ENCODE peak calls at places on chromosome 1, in six cellular contexts. Z is endothelial cell of umbilical vein, A is fibroblast of lung, K is mammary epithelial cell, Q is DND-41, H is MM.1S. W is an unnamed sample.

GRCh38 chr1:234958066-234958701 is 170.5 kb downstream of the TOMM20 start:
- DNase-seq in Z (no peak), K (no peak), H (no peak), Q (no peak), A (no peak), W (no peak)

GRCh38 chr1:45002650-45003645 is 8.2 kb downstream of the HECTD3 start:
- DNase-seq in A (no peak), K (no peak), Z (no peak), H (no peak), Q (no peak), W (no peak)

GRCh38 chr1:8315573-8316475 is 2.1 kb upstream of the SLC45A1 start:
- DNase-seq in K (no peak), Z (no peak), Q (no peak), H (no peak), A (no peak), W (no peak)

GRCh38 chr1:147270721-147271120 is 28.2 kb downstream of the CHD1L start:
- DNase-seq in H (no peak), Q (no peak), Z (no peak), K (no peak), A (no peak), W (no peak)

GRCh38 chr1:233121947-233122559 is 171.6 kb downstream of the NTPCR start:
- DNase-seq in K (no peak), A (peak; percentile 62), Q (no peak), Z (peak; percentile 92), H (no peak), W (no peak)

GRCh38 chr1:9058465-9058864 is 11.0 kb downstream of the SLC2A5 start:
- DNase-seq in Q (no peak), H (no peak), K (no peak), A (no peak), Z (no peak), W (no peak)

GRCh38 chr1:115641762-115642167 is at the start of gene VANGL1:
- DNase-seq in Z (peak; percentile 53), Q (peak; percentile 75), A (peak; percentile 71), K (peak; percentile 64), H (peak; percentile 56), W (no peak)

GRCh38 chr1:87826639-87827345 is 498.1 kb downstream of the LMO4 start:
- DNase-seq in K (peak; percentile 8), H (peak; percentile 86), Q (no peak), Z (peak; percentile 32), A (peak; percentile 29), W (peak; percentile 86)

GRCh38 chr1:18289597-18289996 is 182.0 kb downstream of the IGSF21 start:
- DNase-seq in K (no peak), Q (no peak), Z (no peak), H (no peak), A (no peak), W (no peak)

GRCh38 chr1:226656601-226657277 is 82.3 kb downstream of the ITPKB start:
- DNase-seq in H (peak; percentile 81), Z (peak; percentile 59), Q (no peak), K (peak; percentile 90), A (peak; percentile 91), W (no peak)

GRCh38 chr1:110916669-110917306 is 43.8 kb downstream of the CD53 start:
- DNase-seq in A (peak; percentile 32), H (peak; percentile 65), Z (peak; percentile 3), Q (peak; percentile 65), K (peak; percentile 81), W (peak; percentile 3)

GRCh38 chr1:162406811-162407210 is 5.1 kb downstream of the SH2D1B start:
- DNase-seq in A (no peak), H (peak; percentile 78), K (no peak), Q (no peak), Z (no peak), W (no peak)

GRCh38 chr1:229108598-229109201 is 162.2 kb upstream of the RAB4A start:
- DNase-seq in A (no peak), Q (no peak), K (no peak), H (no peak), Z (no peak), W (no peak)

GRCh38 chr1:145889722-145890121 is 4.1 kb upstream of the ANKRD35 start:
- DNase-seq in A (no peak), Z (no peak), H (no peak), Q (no peak), K (no peak), W (no peak)

GRCh38 chr1:54989968-54990810 is 8.5 kb upstream of the BSND start:
- DNase-seq in Z (no peak), Q (no peak), A (peak; percentile 72), K (no peak), H (no peak), W (no peak)

GRCh38 chr1:152743371-152744145 is 14.3 kb upstream of the KPRP start:
- DNase-seq in Q (no peak), K (peak; percentile 88), Z (no peak), A (no peak), H (no peak), W (no peak)

GRCh38 chr1:96416690-96417444 is 304.7 kb upstream of the PTBP2 start:
- DNase-seq in Z (peak; percentile 12), A (no peak), Q (no peak), H (peak; percentile 18), K (peak; percentile 33), W (no peak)

GRCh38 chr1:100249155-100249536 is 488 bp downstream of the DBT start:
- DNase-seq in H (no peak), Q (no peak), K (no peak), Z (no peak), A (no peak), W (no peak)

GRCh38 chr1:183612407-183612806 is 22.1 kb upstream of the NCF2 start:
- DNase-seq in A (no peak), Z (no peak), H (no peak), Q (no peak), K (no peak), W (no peak)

GRCh38 chr1:72178266-72178665 is 104.1 kb downstream of the NEGR1 start:
- DNase-seq in H (no peak), Z (no peak), K (peak; percentile 32), Q (no peak), A (peak; percentile 52), W (no peak)

GRCh38 chr1:222919478-222919865 is 104.6 kb downstream of the DISP1 start:
- DNase-seq in Q (no peak), A (peak; percentile 71), Z (no peak), H (no peak), K (no peak), W (no peak)

GRCh38 chr1:32981003-32981909 is 16.6 kb upstream of the RNF19B start:
- DNase-seq in K (peak; percentile 99), Z (peak; percentile 96), Q (no peak), H (peak; percentile 90), A (peak; percentile 94), W (no peak)

GRCh38 chr1:96992871-96993270 is 271.3 kb downstream of the PTBP2 start:
- DNase-seq in K (no peak), Z (no peak), H (no peak), A (peak; percentile 75), Q (no peak), W (no peak)

GRCh38 chr1:153945795-153946621 is 510 bp downstream of the DENND4B start:
- DNase-seq in Q (peak; percentile 68), Z (peak; percentile 77), K (peak; percentile 74), A (peak; percentile 61), H (peak; percentile 94), W (no peak)

GRCh38 chr1:47675047-47675675 is 237.3 kb downstream of the FOXD2 start:
- DNase-seq in K (no peak), A (no peak), Z (no peak), Q (no peak), H (no peak), W (no peak)

DNA sequence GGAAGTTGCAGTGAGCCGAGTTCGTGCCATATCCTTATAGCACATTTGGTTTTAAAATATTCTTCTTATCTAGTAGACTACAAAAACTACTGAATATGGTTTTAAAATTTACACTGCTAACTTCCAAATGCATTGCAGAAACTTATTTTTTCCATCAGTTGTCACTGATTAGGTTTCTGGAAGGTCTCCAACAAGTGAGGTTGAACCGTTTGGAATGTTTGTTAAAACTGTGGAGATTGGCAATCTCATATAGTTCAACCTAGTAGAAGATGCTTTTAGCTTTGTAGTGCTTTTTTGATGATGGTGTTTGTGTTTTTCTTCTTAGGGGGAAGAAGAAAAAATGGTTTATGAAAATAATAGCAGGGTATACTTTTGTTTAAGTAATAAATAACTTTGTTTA is 12.9 kb downstream of the CENPF start:
- DNase-seq in A (peak; percentile 71), Z (peak; percentile 20), K (no peak), Q (no peak), H (no peak), W (no peak)
- H3K36me3 ChIP-seq in A (peaks cover 3% of the 10 kb centered on the region), Z (peaks cover 14% of the 10 kb centered on the region), K (peaks cover 21% of the 10 kb centered on the region), Q (peaks cover 77% of the 10 kb centered on the region), H (peaks cover 28% of the 10 kb centered on the region), W (peaks cover 77% of the 10 kb centered on the region)

GRCh38 chr1:221887758-221888157 is 145.9 kb upstream of the DUSP10 start:
- DNase-seq in K (no peak), Z (no peak), H (no peak), A (no peak), Q (no peak), W (no peak)
- H3K27ac ChIP-seq in K (peak overlapping the region; percentile 93), Z (no peak overlapping the region), H (no peak overlapping the region), A (no peak overlapping the region), Q (no peak overlapping the region), W (no peak overlapping the region)

GRCh38 chr1:109792056-109792831 is 28.5 kb upstream of the EPS8L3 start:
- DNase-seq in Z (peak; percentile 90), A (peak; percentile 94), H (no peak), K (peak; percentile 52), Q (no peak), W (no peak)

GRCh38 chr1:109793089-109793485 is 29.4 kb upstream of the EPS8L3 start:
- DNase-seq in A (no peak), Z (peak; percentile 15), K (no peak), H (no peak), Q (no peak), W (no peak)

GRCh38 chr1:109791495-109792040 is 27.8 kb upstream of the EPS8L3 start:
- DNase-seq in A (no peak), Q (no peak), H (no peak), K (no peak), Z (no peak), W (no peak)

GRCh38 chr1:109794319-109795132 is 30.8 kb upstream of the EPS8L3 start:
- DNase-seq in K (no peak), Z (no peak), H (no peak), Q (no peak), A (peak; percentile 34), W (no peak)

GRCh38 chr1:109793486-109794318 is 30.0 kb upstream of the EPS8L3 start:
- DNase-seq in Q (no peak), K (peak; percentile 88), Z (peak; percentile 89), A (peak; percentile 96), H (no peak), W (no peak)
- TF ChIP-seq EZH2 in Q (no peak), K (no peak), Z (no peak), A (no peak), H (no peak), W (no peak)

GRCh38 chr1:1760715-1761114 is 17.6 kb downstream of the NADK start:
- DNase-seq in K (no peak), A (no peak), Z (no peak), Q (no peak), H (no peak), W (no peak)

GRCh38 chr1:1758692-1759455 is 19.4 kb downstream of the NADK start:
- DNase-seq in Z (peak; percentile 15), Q (no peak), H (no peak), K (peak; percentile 62), A (no peak), W (no peak)

GRCh38 chr1:1761504-1762376 is 16.5 kb downstream of the NADK start:
- DNase-seq in K (no peak), H (no peak), Z (no peak), Q (no peak), A (no peak), W (no peak)

GRCh38 chr1:1759456-1760344 is 18.6 kb downstream of the NADK start:
- DNase-seq in K (no peak), H (no peak), A (no peak), Q (no peak), Z (no peak), W (no peak)

GRCh38 chr1:1760345-1760650 is 18.0 kb downstream of the NADK start:
- DNase-seq in Z (no peak), Q (no peak), A (no peak), H (no peak), K (no peak), W (no peak)
- H3K36me3 ChIP-seq in Z (peaks cover 3% of the 10 kb centered on the region), Q (peaks cover 87% of the 10 kb centered on the region), A (peaks cover 33% of the 10 kb centered on the region), H (peaks cover 1% of the 10 kb centered on the region), K (peaks cover 11% of the 10 kb centered on the region), W (peaks cover 76% of the 10 kb centered on the region)

W was measured in SK-N-MC.